ENCODE peak calls at places on chromosomes 3 and 15, in ten cellular contexts. One of them, this sample, is unnamed.

GRCh38 chr15:48682949-48683651 is 37.6 kb upstream of the FBN1 start:
- DNase-seq in GM23248: peak; percentile 86
- DNase-seq in Peyer's patch: no peak
- DNase-seq in suprapubic skin: peak; percentile 69
- DNase-seq in CD4-positive, alpha-beta memory T cell: no peak
- DNase-seq in CD4-positive, alpha-beta T cell: no peak
- DNase-seq in thoracic aorta: no peak
- DNase-seq in H9: no peak
- DNase-seq in psoas muscle: peak; percentile 72
- DNase-seq in RWPE1: no peak
- DNase-seq in this sample: no peak

GRCh38 chr15:101219441-101219840 is 32.4 kb downstream of the CHSY1 start:
- DNase-seq in GM23248: no peak
- DNase-seq in Peyer's patch: no peak
- DNase-seq in suprapubic skin: no peak
- DNase-seq in CD4-positive, alpha-beta memory T cell: no peak
- DNase-seq in CD4-positive, alpha-beta T cell: no peak
- DNase-seq in thoracic aorta: no peak
- DNase-seq in H9: no peak
- DNase-seq in psoas muscle: no peak
- DNase-seq in RWPE1: no peak
- DNase-seq in this sample: no peak

GRCh38 chr3:125431391-125431790 is 56.3 kb upstream of the ZNF148 start:
- DNase-seq in GM23248: peak; percentile 61
- DNase-seq in Peyer's patch: no peak
- DNase-seq in suprapubic skin: no peak
- DNase-seq in CD4-positive, alpha-beta memory T cell: no peak
- DNase-seq in CD4-positive, alpha-beta T cell: no peak
- DNase-seq in thoracic aorta: no peak
- DNase-seq in H9: no peak
- DNase-seq in psoas muscle: no peak
- DNase-seq in RWPE1: no peak
- DNase-seq in this sample: no peak

GRCh38 chr3:184796954-184797353 is 15.0 kb upstream of the VPS8 start:
- DNase-seq in GM23248: no peak
- DNase-seq in Peyer's patch: no peak
- DNase-seq in suprapubic skin: no peak
- DNase-seq in CD4-positive, alpha-beta memory T cell: no peak
- DNase-seq in CD4-positive, alpha-beta T cell: no peak
- DNase-seq in thoracic aorta: no peak
- DNase-seq in H9: no peak
- DNase-seq in psoas muscle: no peak
- DNase-seq in RWPE1: no peak
- DNase-seq in this sample: no peak

GRCh38 chr15:57183614-57184344 is 192.5 kb upstream of the CGNL1 start:
- DNase-seq in GM23248: no peak
- DNase-seq in Peyer's patch: no peak
- DNase-seq in suprapubic skin: no peak
- DNase-seq in CD4-positive, alpha-beta memory T cell: no peak
- DNase-seq in CD4-positive, alpha-beta T cell: no peak
- DNase-seq in thoracic aorta: no peak
- DNase-seq in H9: no peak
- DNase-seq in psoas muscle: no peak
- DNase-seq in RWPE1: no peak
- DNase-seq in this sample: no peak

GRCh38 chr15:22778796-22779195 is 7.6 kb upstream of the NIPA1 start:
- DNase-seq in GM23248: no peak
- DNase-seq in Peyer's patch: no peak
- DNase-seq in suprapubic skin: no peak
- DNase-seq in CD4-positive, alpha-beta memory T cell: no peak
- DNase-seq in CD4-positive, alpha-beta T cell: no peak
- DNase-seq in thoracic aorta: no peak
- DNase-seq in H9: no peak
- DNase-seq in psoas muscle: no peak
- DNase-seq in RWPE1: no peak
- DNase-seq in this sample: no peak

GRCh38 chr15:94963953-94964352 is 732.6 kb downstream of the MCTP2 start:
- DNase-seq in GM23248: no peak
- DNase-seq in Peyer's patch: no peak
- DNase-seq in suprapubic skin: no peak
- DNase-seq in CD4-positive, alpha-beta memory T cell: no peak
- DNase-seq in CD4-positive, alpha-beta T cell: no peak
- DNase-seq in thoracic aorta: no peak
- DNase-seq in H9: no peak
- DNase-seq in psoas muscle: no peak
- DNase-seq in RWPE1: no peak
- DNase-seq in this sample: no peak

GRCh38 chr15:41796457-41796856 is 22.2 kb downstream of the MAPKBP1 start:
- DNase-seq in GM23248: peak; percentile 76
- DNase-seq in Peyer's patch: no peak
- DNase-seq in suprapubic skin: no peak
- DNase-seq in CD4-positive, alpha-beta memory T cell: no peak
- DNase-seq in CD4-positive, alpha-beta T cell: no peak
- DNase-seq in thoracic aorta: no peak
- DNase-seq in H9: no peak
- DNase-seq in psoas muscle: no peak
- DNase-seq in RWPE1: no peak
- DNase-seq in this sample: no peak

GRCh38 chr3:184467171-184467570 is 87.3 kb downstream of the CHRD start:
- DNase-seq in GM23248: no peak
- DNase-seq in Peyer's patch: no peak
- DNase-seq in suprapubic skin: no peak
- DNase-seq in CD4-positive, alpha-beta memory T cell: no peak
- DNase-seq in CD4-positive, alpha-beta T cell: no peak
- DNase-seq in thoracic aorta: no peak
- DNase-seq in H9: no peak
- DNase-seq in psoas muscle: no peak
- DNase-seq in RWPE1: no peak
- DNase-seq in this sample: no peak

GRCh38 chr15:69304176-69304533 is 5.4 kb downstream of the PAQR5 start:
- DNase-seq in GM23248: peak; percentile 96
- DNase-seq in Peyer's patch: no peak
- DNase-seq in suprapubic skin: no peak
- DNase-seq in CD4-positive, alpha-beta memory T cell: no peak
- DNase-seq in CD4-positive, alpha-beta T cell: no peak
- DNase-seq in thoracic aorta: no peak
- DNase-seq in H9: no peak
- DNase-seq in psoas muscle: no peak
- DNase-seq in RWPE1: peak; percentile 65
- DNase-seq in this sample: no peak

GRCh38 chr3:10340476-10340875 is 19.6 kb upstream of the SEC13 start:
- DNase-seq in GM23248: no peak
- DNase-seq in Peyer's patch: no peak
- DNase-seq in suprapubic skin: no peak
- DNase-seq in CD4-positive, alpha-beta memory T cell: no peak
- DNase-seq in CD4-positive, alpha-beta T cell: no peak
- DNase-seq in thoracic aorta: no peak
- DNase-seq in H9: no peak
- DNase-seq in psoas muscle: peak; percentile 20
- DNase-seq in RWPE1: no peak
- DNase-seq in this sample: no peak

GRCh38 chr3:10338591-10339369 is 17.9 kb upstream of the SEC13 start:
- DNase-seq in GM23248: no peak
- DNase-seq in Peyer's patch: no peak
- DNase-seq in suprapubic skin: no peak
- DNase-seq in CD4-positive, alpha-beta memory T cell: no peak
- DNase-seq in CD4-positive, alpha-beta T cell: no peak
- DNase-seq in thoracic aorta: no peak
- DNase-seq in H9: no peak
- DNase-seq in psoas muscle: peak; percentile 35
- DNase-seq in RWPE1: no peak
- DNase-seq in this sample: no peak

GRCh38 chr3:10338164-10338470 is 17.2 kb upstream of the SEC13 start:
- DNase-seq in GM23248: no peak
- DNase-seq in Peyer's patch: no peak
- DNase-seq in suprapubic skin: no peak
- DNase-seq in CD4-positive, alpha-beta memory T cell: no peak
- DNase-seq in CD4-positive, alpha-beta T cell: no peak
- DNase-seq in thoracic aorta: no peak
- DNase-seq in H9: no peak
- DNase-seq in psoas muscle: peak; percentile 48
- DNase-seq in RWPE1: no peak
- DNase-seq in this sample: no peak

GRCh38 chr3:10340046-10340445 is 19.1 kb upstream of the SEC13 start:
- DNase-seq in GM23248: no peak
- DNase-seq in Peyer's patch: no peak
- DNase-seq in suprapubic skin: no peak
- DNase-seq in CD4-positive, alpha-beta memory T cell: no peak
- DNase-seq in CD4-positive, alpha-beta T cell: no peak
- DNase-seq in thoracic aorta: no peak
- DNase-seq in H9: no peak
- DNase-seq in psoas muscle: peak; percentile 4
- DNase-seq in RWPE1: no peak
- DNase-seq in this sample: no peak

DNA sequence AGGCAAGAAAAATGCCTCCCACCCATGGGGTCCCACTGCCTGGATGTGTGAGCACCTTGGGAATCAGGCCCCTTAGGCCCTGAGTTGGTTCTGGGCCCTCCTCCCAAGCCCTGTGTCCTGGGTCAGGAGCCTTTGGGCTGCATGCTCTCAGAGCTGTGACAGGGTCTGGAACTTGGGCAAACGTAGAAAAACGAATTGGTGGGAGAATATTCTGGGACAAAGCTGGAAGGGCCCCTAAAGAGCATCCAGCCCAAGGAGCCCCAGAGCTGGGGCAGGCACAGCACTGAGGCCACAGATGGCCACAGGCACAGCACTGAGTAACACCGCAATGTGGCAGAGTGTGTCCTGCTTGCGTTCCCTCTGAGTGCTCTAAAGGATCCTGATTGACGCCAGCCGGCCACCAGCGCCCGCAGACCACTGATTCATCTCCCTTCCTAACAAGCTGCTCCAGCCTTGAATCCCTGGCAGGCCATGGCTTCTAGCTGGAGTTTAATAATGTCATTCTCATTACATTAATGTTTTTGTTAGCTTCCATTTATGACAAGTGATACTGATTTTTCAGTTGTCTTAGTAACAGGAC is 18.6 kb upstream of the SEC13 start:
- DNase-seq in GM23248: no peak
- DNase-seq in Peyer's patch: no peak
- DNase-seq in suprapubic skin: no peak
- DNase-seq in CD4-positive, alpha-beta memory T cell: no peak
- DNase-seq in CD4-positive, alpha-beta T cell: no peak
- DNase-seq in thoracic aorta: no peak
- DNase-seq in H9: no peak
- DNase-seq in psoas muscle: peak; percentile 27
- DNase-seq in RWPE1: no peak
- DNase-seq in this sample: no peak
- H3K27ac ChIP-seq in GM23248: no peak overlapping the region
- H3K27ac ChIP-seq in Peyer's patch: no peak overlapping the region
- H3K27ac ChIP-seq in suprapubic skin: no peak overlapping the region
- H3K27ac ChIP-seq in CD4-positive, alpha-beta memory T cell: no peak overlapping the region
- H3K27ac ChIP-seq in CD4-positive, alpha-beta T cell: no peak overlapping the region
- H3K27ac ChIP-seq in thoracic aorta: no peak overlapping the region
- H3K27ac ChIP-seq in H9: no peak overlapping the region
- H3K27ac ChIP-seq in psoas muscle: no peak overlapping the region
- H3K27ac ChIP-seq in RWPE1: no peak overlapping the region
- H3K27ac ChIP-seq in this sample: no peak overlapping the region

GRCh38 chr3:194312186-194312742 is 38.9 kb downstream of the CPN2 start:
- DNase-seq in GM23248: no peak
- DNase-seq in Peyer's patch: no peak
- DNase-seq in suprapubic skin: peak; percentile 64
- DNase-seq in CD4-positive, alpha-beta memory T cell: no peak
- DNase-seq in CD4-positive, alpha-beta T cell: no peak
- DNase-seq in thoracic aorta: no peak
- DNase-seq in H9: no peak
- DNase-seq in psoas muscle: no peak
- DNase-seq in RWPE1: no peak
- DNase-seq in this sample: no peak
- H3K27ac ChIP-seq in GM23248: no peak overlapping the region
- H3K27ac ChIP-seq in Peyer's patch: peak overlapping the region; percentile 36
- H3K27ac ChIP-seq in suprapubic skin: peak overlapping the region; percentile 60
- H3K27ac ChIP-seq in CD4-positive, alpha-beta memory T cell: no peak overlapping the region
- H3K27ac ChIP-seq in CD4-positive, alpha-beta T cell: no peak overlapping the region
- H3K27ac ChIP-seq in thoracic aorta: no peak overlapping the region
- H3K27ac ChIP-seq in H9: no peak overlapping the region
- H3K27ac ChIP-seq in psoas muscle: no peak overlapping the region
- H3K27ac ChIP-seq in RWPE1: peak overlapping the region; percentile 80
- H3K27ac ChIP-seq in this sample: peak overlapping the region; percentile 72

GRCh38 chr3:127644641-127645040 is 15.7 kb downstream of the PODXL2 start:
- DNase-seq in GM23248: no peak
- DNase-seq in Peyer's patch: no peak
- DNase-seq in suprapubic skin: no peak
- DNase-seq in CD4-positive, alpha-beta memory T cell: no peak
- DNase-seq in CD4-positive, alpha-beta T cell: no peak
- DNase-seq in thoracic aorta: no peak
- DNase-seq in H9: no peak
- DNase-seq in psoas muscle: no peak
- DNase-seq in RWPE1: no peak
- DNase-seq in this sample: no peak

GRCh38 chr3:127646501-127647046 is 17.6 kb downstream of the PODXL2 start:
- DNase-seq in GM23248: peak; percentile 21
- DNase-seq in Peyer's patch: no peak
- DNase-seq in suprapubic skin: no peak
- DNase-seq in CD4-positive, alpha-beta memory T cell: no peak
- DNase-seq in CD4-positive, alpha-beta T cell: no peak
- DNase-seq in thoracic aorta: no peak
- DNase-seq in H9: no peak
- DNase-seq in psoas muscle: no peak
- DNase-seq in RWPE1: no peak
- DNase-seq in this sample: no peak

GRCh38 chr3:127647171-127647884 is 18.3 kb downstream of the PODXL2 start:
- DNase-seq in GM23248: no peak
- DNase-seq in Peyer's patch: no peak
- DNase-seq in suprapubic skin: no peak
- DNase-seq in CD4-positive, alpha-beta memory T cell: no peak
- DNase-seq in CD4-positive, alpha-beta T cell: no peak
- DNase-seq in thoracic aorta: no peak
- DNase-seq in H9: no peak
- DNase-seq in psoas muscle: no peak
- DNase-seq in RWPE1: no peak
- DNase-seq in this sample: no peak

GRCh38 chr3:127650236-127650635 is 21.3 kb downstream of the PODXL2 start:
- DNase-seq in GM23248: no peak
- DNase-seq in Peyer's patch: no peak
- DNase-seq in suprapubic skin: no peak
- DNase-seq in CD4-positive, alpha-beta memory T cell: no peak
- DNase-seq in CD4-positive, alpha-beta T cell: no peak
- DNase-seq in thoracic aorta: no peak
- DNase-seq in H9: no peak
- DNase-seq in psoas muscle: no peak
- DNase-seq in RWPE1: no peak
- DNase-seq in this sample: no peak

GRCh38 chr3:127645371-127646015 is 16.5 kb downstream of the PODXL2 start:
- DNase-seq in GM23248: no peak
- DNase-seq in Peyer's patch: no peak
- DNase-seq in suprapubic skin: no peak
- DNase-seq in CD4-positive, alpha-beta memory T cell: no peak
- DNase-seq in CD4-positive, alpha-beta T cell: no peak
- DNase-seq in thoracic aorta: no peak
- DNase-seq in H9: no peak
- DNase-seq in psoas muscle: no peak
- DNase-seq in RWPE1: no peak
- DNase-seq in this sample: no peak
- H3K27ac ChIP-seq in GM23248: no peak overlapping the region
- H3K27ac ChIP-seq in Peyer's patch: no peak overlapping the region
- H3K27ac ChIP-seq in suprapubic skin: no peak overlapping the region
- H3K27ac ChIP-seq in CD4-positive, alpha-beta memory T cell: no peak overlapping the region
- H3K27ac ChIP-seq in CD4-positive, alpha-beta T cell: no peak overlapping the region
- H3K27ac ChIP-seq in thoracic aorta: no peak overlapping the region
- H3K27ac ChIP-seq in H9: no peak overlapping the region
- H3K27ac ChIP-seq in psoas muscle: no peak overlapping the region
- H3K27ac ChIP-seq in RWPE1: no peak overlapping the region
- H3K27ac ChIP-seq in this sample: no peak overlapping the region

GRCh38 chr15:67126551-67127333 is 61.3 kb downstream of the SMAD3 start:
- DNase-seq in GM23248: peak; percentile 20
- DNase-seq in Peyer's patch: no peak
- DNase-seq in suprapubic skin: no peak
- DNase-seq in CD4-positive, alpha-beta memory T cell: no peak
- DNase-seq in CD4-positive, alpha-beta T cell: no peak
- DNase-seq in thoracic aorta: no peak
- DNase-seq in H9: no peak
- DNase-seq in psoas muscle: no peak
- DNase-seq in RWPE1: no peak
- DNase-seq in this sample: no peak
- H3K27ac ChIP-seq in GM23248: peak overlapping the region; percentile 97
- H3K27ac ChIP-seq in Peyer's patch: peak overlapping the region; percentile 71
- H3K27ac ChIP-seq in suprapubic skin: peak overlapping the region; percentile 82
- H3K27ac ChIP-seq in CD4-positive, alpha-beta memory T cell: peak overlapping the region; percentile 13
- H3K27ac ChIP-seq in CD4-positive, alpha-beta T cell: no peak overlapping the region
- H3K27ac ChIP-seq in thoracic aorta: peak overlapping the region; percentile 70
- H3K27ac ChIP-seq in H9: no peak overlapping the region
- H3K27ac ChIP-seq in psoas muscle: peak overlapping the region; percentile 97
- H3K27ac ChIP-seq in RWPE1: peak overlapping the region; percentile 97
- H3K27ac ChIP-seq in this sample: peak overlapping the region; percentile 92